ENCODE peak calls at places on chromosomes 16 and 17, in six cellular contexts. J is cardiac muscle cell, O is GM23248, Z is A549, D is left lung, I is ovary. Q is an unnamed sample. For H3K4me1, the result is how much of the 10 kb centered on the place peaks cover.

GRCh38 chr17:68697850-68698313 is 96.7 kb upstream of the FAM20A start:
- DNase-seq in J (peak), O (peak), Z (no peak), D (peak), I (peak), Q (no peak)

GRCh38 chr17:64357191-64357981 is 33.3 kb downstream of the PECAM1 start:
- DNase-seq in J (peak), O (peak), Z (no peak), D (peak), I (peak), Q (peak)

GRCh38 chr17:2723505-2723996 is 12.0 kb upstream of the CLUH start:
- DNase-seq in J (no peak), O (no peak), Z (no peak), D (no peak), I (no peak), Q (no peak)

GRCh38 chr17:5772720-5773119 is 188.4 kb upstream of the NLRP1 start:
- DNase-seq in J (peak), O (no peak), Z (no peak), D (no peak), I (no peak), Q (peak)

GRCh38 chr16:27515874-27516353 is 33.8 kb downstream of the GTF3C1 start:
- DNase-seq in J (peak), O (peak), Z (peak), D (no peak), I (no peak), Q (peak)

GRCh38 chr17:40315678-40316570 is 6.9 kb downstream of the RARA start:
- DNase-seq in J (no peak), O (no peak), Z (no peak), D (no peak), I (peak), Q (no peak)

GRCh38 chr16:72042157-72042660 is 12.1 kb upstream of the HP start:
- DNase-seq in J (no peak), O (no peak), Z (no peak), D (no peak), I (no peak), Q (no peak)

GRCh38 chr16:84508502-84508901 is 4.0 kb upstream of the MEAK7 start:
- DNase-seq in J (no peak), O (no peak), Z (no peak), D (peak), I (no peak), Q (no peak)

GRCh38 chr16:54135361-54136275 is 151.0 kb downstream of the IRX3 start:
- DNase-seq in J (peak), O (peak), Z (no peak), D (no peak), I (no peak), Q (no peak)

GRCh38 chr16:307691-308312 is 24.8 kb downstream of the PDIA2 start:
- DNase-seq in J (no peak), O (no peak), Z (no peak), D (no peak), I (no peak), Q (no peak)

GRCh38 chr16:69315486-69316311 is 4.5 kb downstream of the VPS4A start:
- DNase-seq in J (no peak), O (no peak), Z (no peak), D (no peak), I (peak), Q (peak)

GRCh38 chr16:982152-983043 is 828 bp downstream of the SOX8 start:
- DNase-seq in J (no peak), O (no peak), Z (no peak), D (no peak), I (no peak), Q (no peak)

GRCh38 chr17:49898547-49899490 is 51.0 kb upstream of the TAC4 start:
- DNase-seq in J (no peak), O (peak), Z (peak), D (no peak), I (no peak), Q (no peak)

GRCh38 chr16:70428178-70428998 is 10.5 kb downstream of the ST3GAL2 start:
- DNase-seq in J (peak), O (peak), Z (peak), D (peak), I (peak), Q (peak)

GRCh38 chr16:74449470-74449869 is 28.2 kb upstream of the CLEC18B start:
- DNase-seq in J (no peak), O (peak), Z (peak), D (no peak), I (peak), Q (no peak)

GRCh38 chr17:77695386-77695785 is 263.1 kb upstream of the TNRC6C start:
- DNase-seq in J (no peak), O (no peak), Z (no peak), D (no peak), I (no peak), Q (no peak)

GRCh38 chr17:3596804-3597464 is 12.3 kb downstream of the TRPV1 start:
- DNase-seq in J (no peak), O (no peak), Z (no peak), D (no peak), I (no peak), Q (no peak)

GRCh38 chr17:29151567-29151966 is 28.6 kb downstream of the MYO18A start:
- DNase-seq in J (peak), O (peak), Z (peak), D (no peak), I (no peak), Q (peak)

GRCh38 chr16:10022098-10022497 is 160.1 kb downstream of the GRIN2A start:
- DNase-seq in J (no peak), O (no peak), Z (no peak), D (no peak), I (no peak), Q (no peak)

GRCh38 chr16:30715777-30716445 is 16.9 kb downstream of the SRCAP start:
- DNase-seq in J (peak), O (peak), Z (no peak), D (no peak), I (no peak), Q (no peak)

GRCh38 chr16:85401917-85402766 is 211.0 kb upstream of the GSE1 start:
- DNase-seq in J (no peak), O (no peak), Z (no peak), D (peak), I (peak), Q (peak)

GRCh38 chr16:11671676-11672075 is 3.4 kb downstream of the SNN start:
- DNase-seq in J (no peak), O (no peak), Z (no peak), D (no peak), I (no peak), Q (no peak)

GRCh38 chr17:16215965-16216316 is 607 bp upstream of the NCOR1 start:
- DNase-seq in J (no peak), O (peak), Z (no peak), D (no peak), I (no peak), Q (no peak)

GRCh38 chr17:28749516-28750177 is 5.8 kb downstream of the TRAF4 start:
- DNase-seq in J (no peak), O (no peak), Z (no peak), D (no peak), I (no peak), Q (no peak)

GRCh38 chr16:58628845-58629680 is 563 bp downstream of the CNOT1 start:
- DNase-seq in J (peak), O (peak), Z (no peak), D (peak), I (peak), Q (no peak)

GRCh38 chr17:39209317-39210092 is 9.4 kb downstream of the RPL19 start:
- DNase-seq in J (peak), O (peak), Z (no peak), D (peak), I (peak), Q (peak)

GRCh38 chr16:2529961-2530628 is 1.1 kb downstream of the CEMP1 start:
- DNase-seq in J (no peak), O (no peak), Z (no peak), D (no peak), I (no peak), Q (no peak)

GRCh38 chr16:23280483-23280967 is 21.6 kb upstream of the SCNN1B start:
- DNase-seq in J (no peak), O (peak), Z (no peak), D (no peak), I (no peak), Q (no peak)

DNA sequence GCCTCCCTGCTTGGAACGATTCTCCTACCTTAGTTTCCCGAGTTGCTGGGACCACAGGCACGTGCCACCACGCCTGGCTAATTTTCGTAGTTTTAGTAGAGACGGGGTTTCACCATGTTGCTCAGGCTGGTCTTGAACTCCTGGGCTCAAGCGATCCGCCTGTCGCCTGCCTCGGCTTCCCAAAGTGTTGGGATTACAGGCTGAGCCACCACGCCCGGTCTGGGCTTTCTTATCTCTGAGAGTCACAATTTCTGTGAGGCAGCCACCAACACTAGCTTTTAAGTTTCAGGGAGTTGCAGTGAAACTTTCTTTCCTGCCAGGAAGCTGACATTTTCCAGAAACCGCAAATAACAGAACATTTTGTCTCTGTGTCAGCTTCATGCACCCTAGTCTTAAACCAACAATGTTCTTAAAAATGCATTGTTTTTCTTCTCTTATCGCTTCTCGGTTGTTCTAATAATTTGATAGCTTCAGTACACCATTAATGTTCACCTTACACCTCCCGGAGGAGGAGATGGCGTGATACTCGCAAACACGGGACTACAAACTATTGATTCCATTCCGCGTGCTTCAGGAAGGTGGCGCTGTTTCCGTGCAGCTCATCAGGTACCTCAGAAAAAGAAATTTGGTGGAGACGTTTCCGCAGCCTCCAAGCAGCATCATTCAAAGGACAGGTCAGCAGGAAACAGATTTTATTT is 7.4 kb upstream of the DHRS7B start:
- DNase-seq in J (peak), O (peak), Z (peak), D (peak), I (peak), Q (no peak)
- H3K4me1 ChIP-seq in J (under half), O (under half), Z (under half), D (under half), I (under half), Q (under half)

GRCh38 chr17:48347203-48347602 is 82.8 kb downstream of the SKAP1 start:
- DNase-seq in J (no peak), O (no peak), Z (no peak), D (no peak), I (no peak), Q (no peak)
- H3K27ac ChIP-seq in J (no peak), O (no peak), Z (no peak), D (no peak), I (no peak), Q (no peak)

GRCh38 chr17:44499722-44500121 is 3.5 kb downstream of the GPATCH8 start:
- DNase-seq in J (no peak), O (no peak), Z (no peak), D (no peak), I (no peak), Q (no peak)
- H3K4me3 ChIP-seq in J (no peak), O (peak), Z (no peak), D (no peak), I (no peak), Q (no peak)

DNA sequence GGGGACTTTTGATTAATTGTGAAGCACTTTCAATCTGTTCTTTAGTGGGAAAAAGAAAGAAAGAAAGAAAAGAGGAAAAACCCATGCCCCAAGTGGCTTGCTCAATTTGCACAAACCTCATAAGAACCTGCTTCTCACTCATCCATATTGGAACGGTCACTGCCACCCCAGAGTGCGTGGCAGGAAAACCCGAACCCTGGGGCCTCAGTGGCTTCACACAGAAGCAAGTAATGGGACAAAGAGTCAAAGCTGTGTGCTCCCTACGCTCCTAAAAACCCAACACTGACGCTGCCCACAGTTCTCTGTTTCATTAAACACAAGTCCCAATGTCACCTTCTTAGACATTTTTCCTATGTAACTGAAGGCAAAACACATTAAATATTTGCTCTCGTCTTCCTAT is 1.2 kb downstream of the SLC6A4 start:
- DNase-seq in J (no peak), O (no peak), Z (no peak), D (no peak), I (no peak), Q (no peak)
- H3K4me1 ChIP-seq in J (under half), O (under half), Z (under half), D (under half), I (under half), Q (under half)

GRCh38 chr17:75111777-75112176 is 2.0 kb downstream of the ARMC7 start:
- DNase-seq in J (no peak), O (no peak), Z (no peak), D (no peak), I (no peak), Q (no peak)

GRCh38 chr17:75110307-75110937 is 653 bp downstream of the ARMC7 start:
- DNase-seq in J (no peak), O (peak), Z (no peak), D (no peak), I (no peak), Q (no peak)

GRCh38 chr17:75108193-75108592 is 1.6 kb upstream of the ARMC7 start:
- DNase-seq in J (no peak), O (no peak), Z (no peak), D (no peak), I (no peak), Q (no peak)

GRCh38 chr17:75109047-75109406 is 742 bp upstream of the ARMC7 start:
- DNase-seq in J (no peak), O (no peak), Z (no peak), D (no peak), I (no peak), Q (no peak)

DNA sequence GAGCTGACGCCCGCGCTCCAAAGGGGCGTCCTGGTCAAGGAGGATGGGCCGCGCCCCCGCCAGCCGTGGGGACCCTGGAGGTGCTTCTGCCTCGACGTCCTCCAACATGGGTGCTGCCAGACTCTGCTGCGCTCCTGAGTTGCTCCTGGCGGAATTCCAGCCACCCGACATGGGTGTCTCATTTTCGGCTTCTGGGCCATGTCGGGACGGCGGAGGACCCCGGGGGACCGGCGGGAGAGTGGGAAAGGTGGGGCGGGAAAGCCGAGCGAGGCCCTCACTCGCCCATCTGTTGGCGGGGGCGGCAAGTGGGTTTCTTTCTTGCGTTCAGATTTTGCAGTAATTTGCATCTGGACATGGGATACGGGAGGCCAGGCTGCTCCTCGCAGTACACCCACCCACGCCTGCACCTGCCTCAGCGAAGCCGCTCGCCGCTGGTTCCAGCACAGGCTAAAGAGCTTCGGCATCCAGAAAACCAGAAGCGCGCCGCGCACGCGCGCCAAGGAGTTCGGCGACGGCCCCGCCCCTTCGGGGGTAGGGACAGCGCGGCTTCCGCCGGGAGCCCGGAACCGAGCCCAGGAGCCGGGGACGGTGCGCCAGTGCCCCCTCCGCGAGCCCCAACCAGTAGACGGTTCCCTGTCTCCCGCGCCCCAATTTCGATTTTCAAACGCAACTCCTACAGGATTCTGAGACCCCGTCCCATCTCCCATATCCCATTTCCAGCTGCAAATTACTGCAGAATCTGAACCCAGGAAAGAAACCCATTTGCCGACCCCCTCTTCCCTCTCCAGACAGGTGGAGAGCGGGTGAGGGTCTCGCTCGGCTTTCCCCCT is at the start of gene ARMC7:
- DNase-seq in J (peak), O (peak), Z (peak), D (peak), I (peak), Q (peak)
- H3K27ac ChIP-seq in J (no peak), O (no peak), Z (peak), D (peak), I (peak), Q (no peak)